ENCODE peak calls at places on chromosomes 12 and 14, in five cellular contexts. U is activated T-cell treated with anti-CD3 and anti-CD28 coated beads for 1 hour, I is breast epithelium, B is NT2/D1, W is GM13977. H is an unnamed sample.

GRCh38 chr12:58915634-58916033 is 4.7 kb downstream of the LRIG3 start:
- DNase-seq in B (no peak), U (no peak), W (no peak), I (no peak), H (no peak)

GRCh38 chr12:82608706-82609105 is 78.0 kb upstream of the TMTC2 start:
- DNase-seq in B (no peak), U (no peak), I (no peak), W (no peak), H (no peak)

GRCh38 chr12:118391424-118391823 is 15.1 kb downstream of the SUDS3 start:
- DNase-seq in B (no peak), I (peak), U (no peak), W (no peak), H (no peak)

GRCh38 chr12:93164103-93164880 is 213.4 kb upstream of the NUDT4 start:
- DNase-seq in U (no peak), B (no peak), W (no peak), I (no peak), H (no peak)

GRCh38 chr14:58243790-58244555 is 670 bp upstream of the PSMA3 start:
- DNase-seq in U (no peak), W (no peak), B (no peak), I (no peak), H (no peak)

GRCh38 chr12:28683371-28683770 is 465.7 kb upstream of the FAR2 start:
- DNase-seq in W (no peak), U (no peak), B (no peak), I (no peak), H (no peak)

GRCh38 chr12:59650594-59651229 is 54.9 kb downstream of the SLC16A7 start:
- DNase-seq in U (no peak), W (no peak), B (no peak), I (no peak), H (no peak)

GRCh38 chr12:132288516-132289188 is 40.7 kb downstream of the GALNT9 start:
- DNase-seq in I (no peak), B (no peak), U (no peak), W (no peak), H (no peak)

GRCh38 chr14:74954232-74954946 is 1.0 kb downstream of the PGF start:
- DNase-seq in U (no peak), I (no peak), B (no peak), W (no peak), H (no peak)

GRCh38 chr14:21039585-21040369 is 2.4 kb upstream of the RNASE7 start:
- DNase-seq in I (peak), U (no peak), W (peak), B (no peak), H (no peak)

GRCh38 chr12:63301311-63301710 is 150.3 kb upstream of the AVPR1A start:
- DNase-seq in I (no peak), W (no peak), B (no peak), U (no peak), H (no peak)

GRCh38 chr12:51217968-51218606 is at the start of gene POU6F1:
- DNase-seq in B (peak), U (peak), I (peak), W (peak), H (peak)

GRCh38 chr12:50913224-50913623 is 39.1 kb upstream of the HIGD1C start:
- DNase-seq in B (no peak), I (no peak), W (no peak), U (no peak), H (no peak)

GRCh38 chr14:75168586-75169335 is 7.7 kb downstream of the TMED10 start:
- DNase-seq in B (no peak), W (no peak), I (no peak), U (no peak), H (no peak)

GRCh38 chr12:123059501-123059900 is 79.0 kb downstream of the ARL6IP4 start:
- DNase-seq in I (no peak), W (no peak), U (no peak), B (no peak), H (no peak)

GRCh38 chr14:63249112-63249511 is 44.9 kb downstream of the RHOJ start:
- DNase-seq in U (no peak), I (no peak), W (no peak), B (no peak), H (no peak)

GRCh38 chr14:65949711-65950516 is 536.3 kb upstream of the CCDC196 start:
- DNase-seq in B (no peak), U (no peak), I (no peak), W (peak), H (no peak)